ENCODE peak calls at places on chromosomes 4 and X, in nine cellular contexts. S is osteocyte, I is NB4, G is coronary artery, M is lower leg skin, N is WTC11, H is neural progenitor cell, V is fibroblast of mammary gland, R is astrocyte of the spinal cord. F is an unnamed sample.

GRCh38 chrX:134460861-134461218 is 875 bp downstream of the HPRT1 start:
- DNase-seq in H (no peak), R (peak; percentile 24), M (no peak), G (no peak), V (peak; percentile 20), I (peak; percentile 33), N (no peak), S (no peak), F (no peak)

GRCh38 chrX:439719-440118 is 53.0 kb upstream of the PPP2R3B start:
- DNase-seq in I (no peak), S (no peak), V (no peak), R (no peak), H (no peak), N (no peak), G (no peak), M (no peak), F (no peak)

GRCh38 chr4:2793578-2793919 is 664 bp downstream of the SH3BP2 start:
- DNase-seq in N (peak; percentile 27), H (peak; percentile 30), G (peak; percentile 74), M (peak; percentile 89), S (peak; percentile 81), R (no peak), I (peak; percentile 62), V (peak; percentile 51), F (no peak)

GRCh38 chrX:21683910-21684309 is 25.8 kb upstream of the KLHL34 start:
- DNase-seq in N (no peak), I (no peak), G (no peak), M (no peak), R (peak; percentile 34), V (peak; percentile 67), H (no peak), S (no peak), F (no peak)

GRCh38 chrX:68433981-68434299 is 645 bp upstream of the OPHN1 start:
- DNase-seq in R (no peak), S (no peak), G (no peak), H (no peak), I (no peak), V (no peak), N (no peak), M (no peak), F (no peak)

GRCh38 chr4:127708985-127709384 is 21.2 kb upstream of the SLC25A31 start:
- DNase-seq in N (no peak), G (no peak), H (no peak), R (peak; percentile 85), S (no peak), I (no peak), M (no peak), V (peak; percentile 88), F (no peak)

GRCh38 chr4:98232202-98232601 is 29.0 kb upstream of the RAP1GDS1 start:
- DNase-seq in V (peak; percentile 46), I (peak; percentile 95), N (no peak), H (no peak), S (no peak), R (no peak), G (no peak), M (no peak), F (no peak)

GRCh38 chr4:119659576-119659975 is 31.0 kb upstream of the PDE5A start:
- DNase-seq in M (no peak), R (peak; percentile 59), H (no peak), I (no peak), G (no peak), S (no peak), N (no peak), V (no peak), F (no peak)

GRCh38 chrX:13492286-13492685 is 77.1 kb upstream of the EGFL6 start:
- DNase-seq in G (no peak), H (no peak), I (no peak), S (no peak), R (no peak), N (no peak), M (no peak), V (no peak), F (no peak)

GRCh38 chr4:89915937-89916336 is 21.3 kb downstream of the MMRN1 start:
- DNase-seq in I (no peak), G (no peak), H (no peak), M (no peak), S (no peak), N (no peak), V (no peak), R (no peak), F (no peak)

GRCh38 chr4:3786196-3786869 is 20.1 kb downstream of the ADRA2C start:
- DNase-seq in G (no peak), V (no peak), R (no peak), N (no peak), I (no peak), S (no peak), M (no peak), H (no peak), F (no peak)

GRCh38 chrX:120308558-120308957 is 2.7 kb downstream of the TMEM255A start:
- DNase-seq in N (peak; percentile 76), I (no peak), V (no peak), R (peak; percentile 2), H (peak; percentile 86), G (no peak), M (no peak), S (no peak), F (peak; percentile 34)

GRCh38 chrX:130171446-130172126 is at the start of gene RAB33A:
- DNase-seq in V (no peak), N (peak; percentile 33), R (no peak), G (no peak), H (peak; percentile 56), M (peak; percentile 87), S (peak; percentile 84), I (peak; percentile 28), F (no peak)

GRCh38 chr4:169741569-169741968 is 16.2 kb downstream of the HPF1 start:
- DNase-seq in I (peak; percentile 17), H (no peak), S (no peak), V (peak; percentile 34), M (no peak), G (no peak), R (no peak), N (no peak), F (no peak)

GRCh38 chr4:87298362-87298761 is 24.3 kb downstream of the HSD17B13 start:
- DNase-seq in R (no peak), N (no peak), S (no peak), M (no peak), G (no peak), H (no peak), V (no peak), I (no peak), F (no peak)

GRCh38 chr4:81466841-81467671 is 4.7 kb downstream of the RASGEF1B start:
- DNase-seq in I (peak; percentile 73), V (peak; percentile 68), R (peak; percentile 66), S (no peak), H (peak; percentile 82), N (peak; percentile 72), G (no peak), M (no peak), F (peak; percentile 69)

GRCh38 chr4:168496834-168497233 is at the start of gene PALLD:
- DNase-seq in G (no peak), M (no peak), R (peak; percentile 51), H (no peak), S (no peak), V (peak; percentile 12), I (peak; percentile 14), N (no peak), F (peak; percentile 70)

GRCh38 chr4:32488690-32489089 is 1768.5 kb downstream of the PCDH7 start:
- DNase-seq in I (no peak), S (no peak), R (peak; percentile 4), M (no peak), H (no peak), V (no peak), N (no peak), G (no peak), F (no peak)

GRCh38 chr4:121096174-121096573 is 23.8 kb upstream of the NDNF start:
- DNase-seq in M (no peak), G (no peak), N (no peak), R (no peak), V (no peak), S (no peak), I (no peak), H (no peak), F (no peak)

GRCh38 chrX:151982217-151982616 is 7.7 kb upstream of the GABRE start:
- DNase-seq in V (peak; percentile 85), M (no peak), N (no peak), R (peak; percentile 82), G (no peak), I (peak; percentile 35), H (no peak), S (no peak), F (no peak)

GRCh38 chr4:99457270-99457669 is 22.1 kb upstream of the ADH7 start:
- DNase-seq in I (no peak), S (no peak), M (no peak), R (no peak), V (no peak), G (no peak), H (peak; percentile 30), N (no peak), F (peak; percentile 55)
- TF ChIP-seq CTCF in I (no peak), S (no peak), M (no peak), R (no peak), V (peak; percentile 10), G (no peak), H (peak; percentile 19), N (no peak), F (peak; percentile 54)

GRCh38 chr4:82578935-82579334 is 17.1 kb upstream of the TMEM150C start:
- DNase-seq in G (no peak), M (no peak), I (no peak), V (peak; percentile 1), N (no peak), H (no peak), R (no peak), S (no peak), F (peak; percentile 45)
- TF ChIP-seq CTCF in G (no peak), M (no peak), I (no peak), V (peak; percentile 31), N (peak; percentile 17), H (peak; percentile 22), R (peak; percentile 36), S (peak; percentile 13), F (peak; percentile 49)

GRCh38 chr4:110508827-110509446 is 33.0 kb downstream of the ENPEP start:
- DNase-seq in S (no peak), R (peak; percentile 54), I (peak; percentile 26), M (no peak), H (peak; percentile 56), V (peak; percentile 59), G (no peak), N (no peak), F (no peak)
- TF ChIP-seq CTCF in S (peak; percentile 64), R (peak; percentile 48), I (no peak), M (no peak), H (peak; percentile 63), V (peak; percentile 48), G (no peak), N (no peak), F (peak; percentile 5)

GRCh38 chr4:122603156-122603574 is 17.7 kb downstream of the IL21 start:
- DNase-seq in G (no peak), R (no peak), N (no peak), I (no peak), H (no peak), S (no peak), V (no peak), M (no peak), F (no peak)

GRCh38 chr4:122606364-122607043 is 14.4 kb downstream of the IL21 start:
- DNase-seq in H (peak; percentile 11), I (no peak), R (no peak), M (no peak), N (peak; percentile 51), V (no peak), S (no peak), G (no peak), F (no peak)

GRCh38 chr4:122604146-122604545 is 16.7 kb downstream of the IL21 start:
- DNase-seq in M (no peak), H (no peak), S (no peak), R (no peak), V (no peak), G (no peak), N (no peak), I (no peak), F (no peak)

GRCh38 chr4:122602277-122603142 is 18.4 kb downstream of the IL21 start:
- DNase-seq in S (no peak), I (peak; percentile 20), G (no peak), N (no peak), R (peak; percentile 60), M (no peak), V (peak; percentile 71), H (peak; percentile 37), F (no peak)
- TF ChIP-seq CTCF in S (peak; percentile 67), I (no peak), G (no peak), N (no peak), R (peak; percentile 52), M (no peak), V (peak; percentile 53), H (peak; percentile 55), F (peak; percentile 32)